ENCODE peak calls at places on chromosomes 4 and X, in five cellular contexts. W is tibial nerve, Y is stomach, A is H1, B is esophagus muscularis mucosa. M is an unnamed sample.

GRCh38 chr4:105741548-105741947 is 33.0 kb downstream of the GSTCD start:
- DNase-seq in Y (no peak), W (no peak), A (no peak), B (no peak), M (no peak)

GRCh38 chr4:138175337-138175794 is 66.8 kb downstream of the SLC7A11 start:
- DNase-seq in A (no peak), W (no peak), Y (peak), B (no peak), M (peak)

GRCh38 chrX:47807548-47807947 is 29.2 kb upstream of the ZNF81 start:
- DNase-seq in Y (no peak), A (peak), W (no peak), B (no peak), M (no peak)

GRCh38 chr4:174461438-174462106 is 60.7 kb downstream of the HPGD start:
- DNase-seq in Y (no peak), A (no peak), W (no peak), B (no peak), M (peak)

GRCh38 chr4:40307627-40308497 is 27.3 kb upstream of the CHRNA9 start:
- DNase-seq in Y (peak), W (peak), A (no peak), B (no peak), M (peak)

GRCh38 chr4:96874657-96875056 is 1034.8 kb downstream of the PDHA2 start:
- DNase-seq in B (no peak), W (no peak), Y (no peak), A (no peak), M (no peak)

GRCh38 chr4:8528713-8529112 is 51.5 kb upstream of the GPR78 start:
- DNase-seq in A (no peak), Y (no peak), W (no peak), B (no peak), M (no peak)

GRCh38 chr4:183142566-183143545 is 43.8 kb downstream of the WWC2 start:
- DNase-seq in Y (peak), A (no peak), B (no peak), W (peak), M (peak)

GRCh38 chr4:142181021-142181420 is 544.6 kb downstream of the IL15 start:
- DNase-seq in B (no peak), A (no peak), W (no peak), Y (no peak), M (no peak)

GRCh38 chrX:28851871-28852270 is 264.6 kb downstream of the IL1RAPL1 start:
- DNase-seq in Y (no peak), W (no peak), B (no peak), A (no peak), M (no peak)

GRCh38 chr4:147975325-147975724 is 243.4 kb downstream of the ARHGAP10 start:
- DNase-seq in A (no peak), Y (no peak), B (no peak), W (no peak), M (no peak)

GRCh38 chrX:134908235-134908834 is 82.5 kb upstream of the SMIM10 start:
- DNase-seq in A (no peak), Y (no peak), W (no peak), B (no peak), M (no peak)
- TF ChIP-seq CTCF in A (no peak), Y (no peak), W (no peak), B (no peak), M (no peak)

DNA sequence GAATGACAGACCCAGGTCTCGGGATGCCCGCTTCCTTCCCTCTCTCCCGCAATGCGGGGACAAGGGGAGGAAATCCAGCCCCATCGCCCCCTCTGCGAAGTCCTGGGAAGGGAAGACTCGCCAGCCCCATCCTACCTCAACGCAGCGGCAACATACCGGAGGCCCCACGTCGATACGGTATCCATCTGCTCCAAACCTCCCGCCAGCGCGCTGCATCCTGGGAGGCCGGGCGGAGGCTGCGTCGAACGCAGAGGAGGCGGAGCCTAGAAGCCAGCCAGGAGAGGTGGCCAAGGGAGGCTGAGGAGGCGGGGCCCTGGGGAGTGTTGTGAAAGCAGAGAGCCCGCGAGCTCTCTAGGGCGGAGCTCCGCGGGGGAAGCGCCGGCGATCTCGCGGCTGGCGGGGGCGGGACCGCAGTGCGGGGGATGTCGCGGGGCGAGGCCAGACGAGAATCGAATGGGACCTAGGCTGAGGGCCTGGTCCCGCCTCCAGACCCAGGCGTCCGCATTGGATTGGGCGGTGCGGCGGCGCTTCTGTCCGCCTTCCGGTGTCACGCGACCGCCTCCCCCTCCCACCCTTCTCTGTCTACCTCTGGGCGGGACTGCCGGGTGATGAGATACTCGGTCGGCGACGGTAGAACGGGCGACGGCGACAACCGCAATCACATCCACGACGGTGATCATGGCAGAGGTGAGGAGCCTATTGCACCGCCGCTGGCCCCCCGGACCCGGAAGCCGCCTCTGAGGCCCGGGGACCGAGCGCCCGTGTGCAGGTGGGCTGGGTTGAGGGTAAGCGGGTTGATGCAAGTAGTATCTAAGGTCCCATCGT is at the start of the genes FANCB and MOSPD2:
- DNase-seq in A (peak), B (peak), Y (peak), W (peak), M (peak)
- TF ChIP-seq POLR2A in A (peak), B (no peak), Y (no peak), W (peak), M (peak)

GRCh38 chrX:131816551-131817136 is 206.5 kb upstream of the STK26 start:
- DNase-seq in Y (peak), B (no peak), A (no peak), W (peak), M (peak)
- TF ChIP-seq EP300 in Y (no peak), B (no peak), A (no peak), W (peak), M (no peak)

DNA sequence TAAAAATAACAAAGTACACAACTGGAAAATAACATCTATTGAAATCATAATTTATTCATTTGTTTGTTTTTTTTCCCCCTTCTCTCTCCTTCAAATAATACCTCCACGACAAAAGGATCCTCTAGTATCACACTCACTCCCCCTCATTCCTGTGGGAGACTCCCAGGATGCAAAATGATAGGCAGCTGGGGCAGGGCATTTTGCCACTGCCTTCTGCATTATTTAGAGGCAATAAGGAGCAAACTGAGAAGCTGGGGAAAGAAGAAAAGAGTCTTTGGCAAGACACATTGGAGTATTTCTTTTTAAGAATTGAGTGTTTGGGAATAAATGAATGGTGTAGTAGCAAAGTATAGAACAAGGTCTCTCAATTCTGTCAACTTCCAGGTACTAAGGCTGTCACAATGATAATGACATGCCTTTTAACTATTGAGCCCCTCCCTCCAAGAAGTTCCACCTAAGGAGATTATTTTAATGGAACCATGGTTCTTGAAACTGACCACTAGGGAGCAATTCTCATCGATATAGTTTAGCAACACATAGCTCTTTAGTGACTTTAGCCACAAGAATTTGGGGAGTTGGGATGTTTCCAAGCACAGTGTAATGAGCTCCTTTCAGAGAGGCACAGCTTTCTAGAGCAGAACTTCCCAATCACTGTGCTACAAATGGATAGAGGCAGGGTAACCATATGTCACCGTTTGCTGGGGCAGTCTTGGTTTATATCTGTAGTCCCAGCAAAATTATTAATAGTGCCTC is 303.3 kb downstream of the FRMPD4 start:
- DNase-seq in B (no peak), A (no peak), W (peak), Y (no peak), M (no peak)
- TF ChIP-seq CTCF in B (no peak), A (no peak), W (no peak), Y (no peak), M (no peak)

GRCh38 chrX:100731441-100732281 is at the start of gene SYTL4:
- DNase-seq in W (no peak), Y (peak), B (no peak), A (peak), M (peak)
- TF ChIP-seq POLR2A in W (no peak), Y (no peak), B (no peak), A (no peak), M (peak)

GRCh38 chr4:185394568-185395254 is 1.0 kb downstream of the LRP2BP start:
- DNase-seq in W (no peak), A (no peak), B (no peak), Y (no peak), M (no peak)

GRCh38 chr4:185396724-185397402 is at the start of gene ANKRD37:
- DNase-seq in W (no peak), A (peak), Y (peak), B (no peak), M (peak)

GRCh38 chr4:185398618-185399017 is 2.0 kb downstream of the ANKRD37 start:
- DNase-seq in W (no peak), B (no peak), A (no peak), Y (no peak), M (no peak)

GRCh38 chr4:185395255-185395955 is at the start of gene LRP2BP:
- DNase-seq in B (no peak), A (no peak), Y (no peak), W (no peak), M (no peak)

GRCh38 chr4:185395956-185396723 is 416 bp upstream of the LRP2BP start:
- DNase-seq in A (no peak), B (peak), Y (peak), W (peak), M (peak)
- TF ChIP-seq EP300 in A (peak), B (no peak), Y (peak), W (peak), M (no peak)

DNA sequence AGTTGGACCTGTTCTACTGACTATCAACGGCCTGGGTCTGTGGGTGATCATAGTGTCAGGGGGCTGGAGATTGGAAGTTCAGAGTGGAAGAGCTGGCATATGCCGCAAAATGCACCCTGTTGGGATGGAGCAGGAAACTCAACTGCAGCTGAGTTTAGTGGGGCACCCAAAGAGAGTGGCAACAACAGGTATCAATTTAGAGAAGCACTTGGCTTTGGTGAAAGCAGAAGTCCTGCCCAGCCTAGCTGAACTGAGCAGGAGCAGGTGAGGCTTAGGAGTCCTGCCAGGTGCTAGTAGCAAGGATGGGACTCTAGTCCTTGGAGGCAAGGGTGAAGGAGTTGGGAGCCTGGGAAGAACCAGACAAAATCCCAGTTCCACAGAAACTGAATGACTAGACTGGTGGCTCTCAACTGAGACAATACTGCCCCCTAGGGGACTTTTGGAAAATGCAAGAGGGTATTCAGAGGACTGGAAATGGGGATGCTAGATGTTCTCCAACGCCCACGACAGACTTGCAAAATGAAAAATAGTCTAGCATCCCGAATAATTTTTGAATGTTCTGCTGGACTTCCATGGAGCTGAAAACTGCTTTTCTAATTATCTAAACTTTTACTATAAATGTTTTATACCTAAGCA is 49.4 kb downstream of the RTL9 start:
- DNase-seq in W (peak), A (peak), B (no peak), Y (no peak), M (peak)
- TF ChIP-seq CTCF in W (peak), A (peak), B (peak), Y (peak), M (peak)

DNA sequence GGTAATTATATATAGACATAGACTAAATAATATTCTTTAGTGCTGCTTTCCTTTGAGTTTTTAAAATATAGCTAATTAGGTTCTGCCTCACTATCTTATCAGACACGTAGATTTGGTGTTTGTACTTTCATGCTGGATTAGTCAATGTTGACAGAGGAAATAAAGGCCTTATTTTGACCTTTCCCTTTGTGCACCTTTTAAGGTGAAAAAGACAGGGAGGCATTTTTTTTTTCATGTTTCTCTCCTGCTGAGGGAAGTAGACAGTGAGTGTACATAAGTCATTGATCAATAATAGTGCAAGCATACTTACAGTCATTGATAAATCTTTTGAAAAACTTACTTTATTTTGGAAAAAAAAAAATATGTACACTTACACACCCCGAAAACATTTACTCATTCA is 467.8 kb downstream of the GRXCR1 start:
- DNase-seq in Y (no peak), W (no peak), A (no peak), B (no peak), M (no peak)
- TF ChIP-seq POLR2A in Y (no peak), W (no peak), A (no peak), B (no peak), M (no peak)

GRCh38 chr4:129093173-129093974 is at the start of gene SCLT1:
- DNase-seq in Y (peak), A (peak), W (peak), B (peak), M (peak)
- TF ChIP-seq EP300 in Y (no peak), A (no peak), W (peak), B (no peak), M (no peak)

DNA sequence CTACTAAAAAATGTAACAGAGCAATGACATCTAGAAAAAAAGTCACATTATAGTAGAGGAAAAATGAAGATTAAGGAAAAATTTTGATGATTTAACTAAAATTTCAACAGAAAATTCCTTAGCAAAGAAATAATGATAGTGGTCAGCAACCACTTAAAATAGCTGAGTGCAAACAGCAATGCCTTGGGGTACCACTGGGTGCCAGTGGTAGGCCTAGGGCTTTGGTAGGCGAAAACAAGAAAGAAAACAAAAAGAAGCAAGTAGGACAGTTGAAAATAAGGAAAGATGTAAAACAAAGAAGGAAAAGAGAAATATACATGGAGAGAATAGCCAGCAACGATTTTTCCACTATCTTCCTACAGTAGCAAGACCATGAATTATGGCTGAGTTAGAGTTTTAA is 313.5 kb upstream of the IRS4 start:
- DNase-seq in Y (no peak), B (no peak), W (no peak), A (no peak), M (no peak)
- TF ChIP-seq CTCF in Y (no peak), B (no peak), W (no peak), A (peak), M (no peak)

M was measured in transverse colon.